ENCODE peak calls at places on chromosomes 16 and 17, in four cellular contexts. E, B, A and I are unnamed samples.

GRCh38 chr17:64095144-64095882 is 34.6 kb downstream of the ERN1 start:
- DNase-seq in E (no peak), B (no peak), A (no peak), I (no peak)

GRCh38 chr16:85462405-85463227 is 150.5 kb upstream of the GSE1 start:
- DNase-seq in E (no peak), B (peak), A (no peak), I (no peak)

GRCh38 chr17:49996495-49997255 is 1.7 kb upstream of the DLX3 start:
- DNase-seq in E (no peak), B (peak), A (no peak), I (peak)

GRCh38 chr17:61149862-61150362 is 249.7 kb upstream of the TBX2 start:
- DNase-seq in E (no peak), B (no peak), A (peak), I (no peak)

GRCh38 chr16:10191096-10191495 is 8.9 kb upstream of the GRIN2A start:
- DNase-seq in E (no peak), B (no peak), A (no peak), I (no peak)

GRCh38 chr17:70668276-70668937 is 499.1 kb downstream of the KCNJ2 start:
- DNase-seq in E (no peak), B (no peak), A (no peak), I (no peak)

GRCh38 chr16:67151431-67152097 is 766 bp upstream of the B3GNT9 start:
- DNase-seq in E (no peak), B (no peak), A (no peak), I (peak)

GRCh38 chr17:83194761-83195329 is 115.4 kb downstream of the METRNL start:
- DNase-seq in E (no peak), B (no peak), A (no peak), I (no peak)

GRCh38 chr16:2199095-2199494 is 2.7 kb upstream of the CASKIN1 start:
- DNase-seq in E (no peak), B (no peak), A (no peak), I (no peak)

GRCh38 chr16:85017151-85017550 is 5.8 kb upstream of the ZDHHC7 start:
- DNase-seq in E (peak), B (no peak), A (no peak), I (no peak)

GRCh38 chr16:10539256-10539655 is 41.1 kb downstream of the EMP2 start:
- DNase-seq in E (no peak), B (no peak), A (no peak), I (no peak)

GRCh38 chr17:36665417-36665816 is 64.0 kb downstream of the MRM1 start:
- DNase-seq in E (no peak), B (no peak), A (no peak), I (peak)

GRCh38 chr17:9817086-9817485 is 4.8 kb downstream of the GSG1L2 start:
- DNase-seq in E (no peak), B (no peak), A (no peak), I (no peak)
- TF ChIP-seq JUNB in E (no peak), B (no peak), A (no peak), I (no peak)

GRCh38 chr17:58337600-58338453 is 9.2 kb upstream of the TSPOAP1 start:
- DNase-seq in E (peak), B (peak), A (peak), I (no peak)
- TF ChIP-seq BHLHE40 in E (peak), B (no peak), A (no peak), I (no peak)

GRCh38 chr17:76546556-76547182 is 6.8 kb downstream of the PRCD start:
- DNase-seq in E (no peak), B (no peak), A (no peak), I (no peak)

GRCh38 chr17:76545918-76546555 is 6.2 kb downstream of the PRCD start:
- DNase-seq in E (no peak), B (no peak), A (no peak), I (no peak)

GRCh38 chr17:76547642-76548202 is 7.9 kb downstream of the PRCD start:
- DNase-seq in E (no peak), B (no peak), A (no peak), I (no peak)

GRCh38 chr17:76548378-76549214 is 8.8 kb downstream of the PRCD start:
- DNase-seq in E (no peak), B (no peak), A (peak), I (no peak)

DNA sequence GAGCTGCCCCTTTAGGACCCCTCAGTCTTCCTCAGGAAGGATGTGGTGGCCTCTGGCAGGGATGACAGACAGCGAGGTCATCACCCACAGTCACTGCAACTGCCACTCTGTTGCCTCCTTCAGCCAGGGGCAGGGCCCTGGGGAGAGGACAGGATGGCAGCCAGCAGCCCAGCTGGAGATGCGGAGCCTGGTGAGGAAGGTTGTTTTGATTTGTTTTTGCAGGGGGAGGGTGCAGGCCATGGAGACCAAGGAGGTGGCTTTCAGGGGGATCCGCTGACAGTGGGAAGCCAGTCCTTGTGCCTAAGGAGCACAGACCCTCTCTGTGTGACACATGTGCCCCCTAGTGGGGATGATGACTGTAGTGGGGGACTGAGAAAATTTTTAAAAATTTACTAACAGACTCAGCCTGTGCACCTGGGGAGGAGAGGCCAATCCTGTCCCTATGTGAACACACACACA is 7.4 kb downstream of the PRCD start:
- DNase-seq in E (no peak), B (peak), A (peak), I (peak)
- TF ChIP-seq JUNB in E (no peak), B (no peak), A (no peak), I (no peak)

GRCh38 chr17:43871947-43872690 is 25.1 kb downstream of the CD300LG start:
- DNase-seq in E (no peak), B (no peak), A (no peak), I (no peak)
- TF ChIP-seq BHLHE40 in E (no peak), B (no peak), A (no peak), I (no peak)

GRCh38 chr17:81871387-81872120 is 417 bp upstream of the ARHGDIA start:
- DNase-seq in E (peak), B (no peak), A (peak), I (peak)

GRCh38 chr17:81869221-81870154 is 1.6 kb downstream of the ARHGDIA start:
- DNase-seq in E (no peak), B (peak), A (no peak), I (peak)

GRCh38 chr17:81868674-81869220 is 2.4 kb downstream of the ARHGDIA start:
- DNase-seq in E (no peak), B (peak), A (peak), I (peak)

GRCh38 chr17:81870978-81871386 is at the start of gene ARHGDIA:
- DNase-seq in E (no peak), B (peak), A (no peak), I (no peak)

DNA sequence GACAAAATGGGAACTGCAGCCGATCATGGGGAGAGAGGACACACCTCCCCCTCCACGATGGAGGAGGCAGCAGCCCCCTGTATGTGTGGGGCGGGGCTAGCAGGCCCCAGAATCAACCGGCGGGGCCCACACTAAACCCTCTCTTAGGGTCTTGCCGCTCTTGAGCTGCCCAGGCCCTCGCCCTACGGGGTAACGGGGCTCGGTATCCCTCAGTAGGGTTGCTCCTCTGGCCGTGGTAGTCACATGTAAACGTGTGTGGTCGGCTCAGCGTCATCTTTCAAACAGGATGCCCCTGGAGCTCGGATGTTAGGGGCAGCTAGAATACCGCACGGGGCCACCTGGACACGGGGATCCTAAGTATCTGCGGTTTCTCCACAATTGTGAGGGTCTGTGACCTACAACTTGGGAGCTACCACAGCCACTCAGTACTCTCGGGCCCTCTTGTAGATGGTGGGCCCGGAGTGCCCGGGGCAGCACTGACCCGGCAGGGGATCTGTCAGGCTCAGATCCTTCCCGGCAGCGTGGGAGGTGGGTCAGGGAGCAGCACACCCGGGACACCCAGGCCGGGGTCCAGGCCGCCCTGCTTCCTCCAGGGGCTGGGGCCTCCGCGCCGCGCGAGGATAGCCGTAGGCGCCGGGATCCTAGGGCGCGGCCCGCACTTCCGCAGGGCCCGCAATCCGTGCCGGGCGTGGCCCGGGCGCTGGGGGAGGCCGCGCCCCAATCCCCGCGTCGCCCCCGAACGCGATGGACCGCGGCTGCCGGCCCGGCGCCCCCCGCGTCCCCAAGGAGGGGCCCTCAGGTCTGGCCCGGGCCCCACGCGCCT is 771 bp downstream of the ARHGDIA start:
- DNase-seq in E (no peak), B (peak), A (no peak), I (no peak)
- TF ChIP-seq JUNB in E (no peak), B (no peak), A (no peak), I (no peak)

GRCh38 chr17:74773871-74774286 is 2.3 kb downstream of the NAT9 start:
- DNase-seq in E (no peak), B (no peak), A (peak), I (no peak)
- TF ChIP-seq BHLHE40 in E (no peak), B (no peak), A (peak), I (no peak)

GRCh38 chr17:3645310-3645709 is 8.8 kb downstream of the CTNS start:
- DNase-seq in E (no peak), B (no peak), A (no peak), I (no peak)
- TF ChIP-seq JUNB in E (no peak), B (no peak), A (no peak), I (no peak)

DNA sequence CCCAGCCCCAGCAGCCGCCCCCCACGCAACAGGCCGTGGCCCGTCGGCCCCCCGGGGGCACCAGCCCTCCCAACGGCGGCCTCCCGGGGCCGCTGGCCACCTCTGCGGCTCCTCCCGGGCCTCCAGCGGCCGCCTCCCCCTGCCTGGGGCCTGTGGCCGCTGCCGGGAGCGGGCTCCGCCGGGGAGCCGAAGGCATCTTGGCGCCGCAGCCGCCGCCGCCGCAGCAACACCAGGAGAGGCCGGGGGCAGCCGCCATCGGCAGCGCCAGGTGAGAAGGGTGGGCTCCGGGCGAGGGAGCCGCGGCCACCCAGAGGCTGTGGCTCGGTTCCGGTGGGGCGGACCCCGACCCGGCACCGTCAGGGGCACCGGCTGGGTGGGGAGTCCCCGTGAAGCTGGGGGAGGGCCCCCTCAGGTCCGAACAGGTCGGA is 506 bp downstream of the ATXN2L start:
- DNase-seq in E (no peak), B (no peak), A (no peak), I (no peak)
- TF ChIP-seq BHLHE40 in E (no peak), B (no peak), A (no peak), I (no peak)